ENCODE peak calls at places on chromosomes 13 and 19, in six cellular contexts. D, B, C, F, Y and H are unnamed samples.

GRCh38 chr13:100203696-100204367 is 114.9 kb downstream of the PCCA start:
- DNase-seq in B (no peak), F (no peak), D (no peak), Y (no peak), C (peak), H (no peak)

GRCh38 chr19:58332697-58333096 is 5.9 kb downstream of the ZSCAN22 start:
- DNase-seq in D (no peak), C (no peak), B (no peak), F (no peak), Y (no peak), H (no peak)

GRCh38 chr13:33281951-33282595 is 3.5 kb downstream of the STARD13 start:
- DNase-seq in D (no peak), C (peak), B (no peak), F (no peak), Y (no peak), H (no peak)

GRCh38 chr13:50574731-50575130 is 268.8 kb downstream of the DLEU7 start:
- DNase-seq in F (no peak), D (no peak), B (no peak), C (peak), Y (no peak), H (no peak)

GRCh38 chr13:40983269-40983668 is 35.8 kb downstream of the ELF1 start:
- DNase-seq in C (peak), B (no peak), F (no peak), D (no peak), Y (no peak), H (no peak)

GRCh38 chr19:16088351-16088984 is 12.2 kb downstream of the TPM4 start:
- DNase-seq in C (peak), B (no peak), D (no peak), Y (peak), F (no peak), H (no peak)

GRCh38 chr19:56751078-56751489 is 79.5 kb upstream of the ZNF835 start:
- DNase-seq in D (no peak), B (no peak), F (peak), Y (no peak), C (no peak), H (no peak)

GRCh38 chr13:79434578-79434977 is 28.5 kb upstream of the RBM26 start:
- DNase-seq in C (peak), Y (no peak), F (no peak), D (no peak), B (no peak), H (no peak)

GRCh38 chr13:91863699-91864098 is 465.3 kb downstream of the GPC5 start:
- DNase-seq in B (no peak), C (no peak), Y (no peak), D (no peak), F (no peak), H (no peak)

GRCh38 chr19:16266586-16266942 is 58.1 kb upstream of the KLF2 start:
- DNase-seq in F (no peak), B (no peak), D (no peak), Y (no peak), C (no peak), H (no peak)

DNA sequence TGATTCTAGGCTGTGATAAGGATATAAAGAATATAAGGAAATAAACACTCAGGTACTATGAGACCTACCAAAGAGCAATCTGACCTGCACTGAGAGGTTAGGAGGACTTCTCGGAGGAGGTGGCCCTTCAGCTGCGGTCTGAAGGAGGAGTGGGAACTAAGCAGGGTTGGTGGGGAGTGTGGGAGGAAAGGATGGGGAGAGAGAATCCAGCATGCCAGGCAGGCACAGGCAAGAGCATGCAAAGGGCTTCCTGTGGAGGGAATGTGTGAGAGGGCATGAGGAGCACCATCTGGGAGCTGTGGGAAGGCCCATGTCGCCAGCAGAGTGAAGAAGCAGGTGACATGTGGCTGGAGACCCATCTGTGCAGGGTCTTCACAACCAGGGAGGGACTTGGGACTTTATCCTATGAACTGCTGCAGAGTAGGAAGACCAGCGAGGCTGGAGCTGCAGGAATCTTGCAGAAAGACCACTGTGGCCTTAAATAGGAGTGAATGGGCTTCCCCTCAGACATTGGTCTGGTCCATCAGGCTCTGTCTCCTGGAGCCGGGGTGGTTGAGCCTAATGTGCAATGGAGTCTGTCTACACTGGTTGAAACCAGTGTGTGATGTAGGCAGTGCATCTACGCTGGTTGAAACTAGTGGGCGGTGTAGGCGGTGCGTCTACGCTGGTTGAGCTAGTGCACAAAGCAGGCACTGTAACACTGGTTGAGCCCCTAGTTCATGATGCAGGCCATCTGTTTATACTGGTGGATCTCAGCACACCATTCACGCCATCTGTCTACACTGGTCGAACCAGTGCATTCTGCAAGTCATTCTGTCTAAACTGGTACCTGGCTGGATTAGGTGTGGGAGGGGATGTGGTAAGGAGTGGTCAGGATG is 6.4 kb downstream of the CHST8 start:
- DNase-seq in F (no peak), Y (no peak), B (no peak), C (no peak), D (no peak), H (peak)
- TF ChIP-seq CTCF in F (no peak), Y (no peak), B (no peak), C (no peak), D (no peak), H (no peak)

GRCh38 chr19:14089412-14089661 is 1.2 kb downstream of the SAMD1 start:
- DNase-seq in Y (no peak), F (no peak), C (peak), B (no peak), D (no peak), H (no peak)
- TF ChIP-seq CTCF in Y (peak), F (peak), C (no peak), B (peak), D (no peak), H (no peak)

DNA sequence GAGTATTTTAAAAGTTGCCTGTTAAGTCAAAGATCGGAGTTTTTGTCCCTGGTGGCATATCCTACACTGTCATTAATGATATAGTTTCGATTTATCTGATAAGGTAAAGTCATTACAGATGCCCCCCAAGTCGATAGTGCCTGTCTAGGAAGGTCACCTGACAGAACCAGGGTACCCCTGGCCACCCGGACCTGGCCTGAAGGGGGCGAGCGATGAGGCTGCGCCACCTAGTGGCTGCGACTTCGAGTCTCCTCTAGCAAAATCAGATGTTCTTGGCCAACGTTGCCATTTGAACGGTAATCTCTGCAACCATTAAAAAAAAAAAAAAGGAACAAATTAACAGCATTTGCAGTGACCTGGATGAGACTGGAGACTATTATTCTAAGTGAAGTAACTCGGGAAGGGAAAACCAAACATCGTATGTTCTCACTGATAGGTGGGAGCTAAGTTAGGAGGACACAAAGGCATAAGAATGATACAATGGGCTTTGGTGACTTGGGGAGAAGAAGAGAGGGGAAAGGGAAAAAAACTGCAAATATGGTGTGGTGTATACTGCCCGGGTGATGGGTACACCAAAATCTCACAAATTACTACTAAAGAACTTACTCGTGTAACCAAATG is 565.1 kb downstream of the LIG4 start:
- DNase-seq in F (peak), Y (peak), C (peak), B (no peak), D (peak), H (no peak)
- TF ChIP-seq CTCF in F (peak), Y (peak), C (peak), B (peak), D (peak), H (peak)

DNA sequence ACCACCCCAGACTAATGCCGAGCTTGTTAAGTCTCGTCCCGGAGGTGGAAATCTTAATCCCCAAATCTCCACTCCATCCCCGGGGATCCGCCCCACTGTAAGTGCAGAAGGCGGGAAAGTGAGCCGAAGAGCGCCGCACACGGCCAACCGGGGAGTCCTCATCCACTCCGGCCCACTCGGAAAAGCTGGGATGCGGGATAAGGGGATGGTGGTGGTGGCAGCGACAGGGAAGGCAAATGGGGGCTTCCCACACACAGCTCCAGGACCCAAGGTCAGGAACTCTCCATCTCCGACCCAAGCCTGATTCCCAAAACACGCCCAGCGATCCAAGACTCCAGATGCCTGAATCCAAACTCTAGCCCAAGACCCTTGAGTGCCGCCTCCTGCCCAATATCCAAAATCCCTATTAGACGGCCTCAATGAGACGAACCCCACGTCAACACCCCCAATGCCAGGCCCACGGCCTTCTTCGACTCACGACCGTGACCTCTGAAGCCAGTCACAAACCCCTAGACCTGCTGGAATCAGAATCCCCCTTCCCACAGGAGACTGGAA is 481 bp downstream of the FBL start:
- DNase-seq in D (no peak), C (no peak), B (no peak), Y (peak), F (no peak), H (no peak)
- TF ChIP-seq CTCF in D (no peak), C (peak), B (peak), Y (no peak), F (peak), H (no peak)

GRCh38 chr13:113761136-113761535 is 2.1 kb downstream of the TMEM255B start:
- DNase-seq in B (no peak), F (no peak), C (no peak), Y (peak), D (no peak), H (no peak)

GRCh38 chr13:113762075-113762474 is 3.0 kb downstream of the TMEM255B start:
- DNase-seq in D (no peak), B (no peak), Y (no peak), F (no peak), C (no peak), H (no peak)

GRCh38 chr13:113759525-113760137 is 605 bp downstream of the TMEM255B start:
- DNase-seq in B (no peak), Y (peak), D (no peak), F (no peak), C (peak), H (no peak)

GRCh38 chr13:113756441-113757097 is 2.5 kb upstream of the TMEM255B start:
- DNase-seq in C (peak), Y (peak), F (no peak), B (no peak), D (no peak), H (no peak)

GRCh38 chr13:113758651-113759524 is at the start of gene TMEM255B:
- DNase-seq in C (peak), B (peak), F (peak), Y (peak), D (peak), H (peak)
- TF ChIP-seq CTCF in C (no peak), B (no peak), F (peak), Y (peak), D (no peak), H (no peak)

DNA sequence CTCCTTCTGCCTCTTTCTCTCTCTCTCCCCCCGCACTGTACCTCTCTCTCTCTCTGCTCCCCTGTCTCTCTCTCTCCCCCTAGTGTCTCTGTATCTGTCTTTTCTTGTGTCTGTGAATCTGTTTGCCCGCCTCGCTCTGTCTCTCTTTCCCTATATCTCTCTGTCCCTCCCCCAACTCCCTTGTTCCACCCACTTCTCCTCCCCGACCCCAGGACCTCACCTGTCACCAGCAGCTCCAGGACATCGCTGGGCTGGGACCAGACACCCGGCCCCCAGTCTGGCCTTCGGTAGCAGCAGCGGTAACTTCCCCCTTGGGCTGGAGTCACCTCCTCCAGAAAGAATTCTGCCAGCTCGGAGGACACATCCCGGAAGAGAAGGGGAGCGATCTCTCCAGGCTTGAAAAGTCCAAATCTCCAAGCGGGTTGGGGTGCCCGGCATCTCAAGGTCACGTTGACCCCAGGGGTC is 3.9 kb downstream of the OSCAR start:
- DNase-seq in B (no peak), Y (no peak), D (no peak), F (no peak), C (peak), H (no peak)
- TF ChIP-seq CTCF in B (peak), Y (no peak), D (no peak), F (peak), C (peak), H (no peak)

GRCh38 chr13:77002590-77003190 is 10.8 kb downstream of the CLN5 start:
- DNase-seq in F (no peak), C (peak), B (no peak), Y (no peak), D (no peak), H (no peak)
- TF ChIP-seq CTCF in F (peak), C (peak), B (peak), Y (peak), D (peak), H (peak)

GRCh38 chr13:94658926-94659649 is 53.3 kb downstream of the SOX21 start:
- DNase-seq in B (no peak), F (no peak), Y (no peak), D (no peak), C (no peak), H (no peak)

GRCh38 chr13:94661396-94661795 is 50.9 kb downstream of the SOX21 start:
- DNase-seq in B (no peak), F (no peak), C (no peak), Y (no peak), D (no peak), H (no peak)

GRCh38 chr13:94662274-94662945 is 49.9 kb downstream of the SOX21 start:
- DNase-seq in B (no peak), C (no peak), F (no peak), Y (no peak), D (no peak), H (no peak)

GRCh38 chr13:94657167-94657566 is 55.2 kb downstream of the SOX21 start:
- DNase-seq in Y (no peak), B (no peak), C (peak), F (no peak), D (no peak), H (no peak)

GRCh38 chr13:94660695-94661324 is 51.5 kb downstream of the SOX21 start:
- DNase-seq in B (no peak), D (no peak), C (peak), Y (no peak), F (no peak), H (no peak)
- TF ChIP-seq CTCF in B (peak), D (no peak), C (peak), Y (no peak), F (peak), H (no peak)

GRCh38 chr13:109606404-109607028 is 179.9 kb downstream of the IRS2 start:
- DNase-seq in C (no peak), Y (no peak), F (no peak), B (no peak), D (no peak), H (no peak)

GRCh38 chr13:109611912-109612691 is 174.3 kb downstream of the IRS2 start:
- DNase-seq in F (no peak), C (no peak), B (no peak), Y (no peak), D (no peak), H (no peak)

GRCh38 chr13:109608503-109608902 is 177.9 kb downstream of the IRS2 start:
- DNase-seq in C (no peak), B (no peak), Y (no peak), F (no peak), D (no peak), H (no peak)

GRCh38 chr13:109608032-109608431 is 178.4 kb downstream of the IRS2 start:
- DNase-seq in F (no peak), Y (no peak), C (no peak), D (no peak), B (no peak), H (no peak)

DNA sequence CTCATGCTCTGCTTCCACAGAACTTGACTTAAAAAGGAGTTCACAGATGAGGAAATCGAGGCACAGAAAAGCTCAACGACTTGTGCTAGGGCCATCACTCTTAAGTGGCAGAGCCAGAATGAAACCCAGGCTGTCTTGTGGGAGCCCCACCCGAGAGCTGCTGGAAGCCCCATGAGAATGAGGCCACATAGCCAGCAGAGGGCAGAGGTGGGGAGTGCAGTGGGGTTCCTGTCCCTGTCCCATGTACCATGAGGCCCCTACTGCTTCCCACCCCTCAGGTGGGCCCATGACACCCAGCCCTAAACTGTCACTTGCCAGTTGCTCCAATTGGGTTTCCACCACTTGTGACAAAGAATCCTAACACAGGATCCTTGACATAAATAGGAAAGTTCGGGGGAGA is 175.9 kb downstream of the IRS2 start:
- DNase-seq in D (no peak), C (peak), B (no peak), Y (peak), F (no peak), H (no peak)
- TF ChIP-seq CTCF in D (no peak), C (peak), B (peak), Y (peak), F (peak), H (no peak)